ENCODE peak calls at places on chromosomes 12 and 14, in six cellular contexts. D is left ventricle myocardium inferior; S is colonic mucosa; O is mammary epithelial cell; X is activated CD8-positive, alpha-beta T cell treated with anti-CD3 and anti-CD28 coated beads for 36 hours; A is RWPE2. M is an unnamed sample.

GRCh38 chr14:54686219-54686870 is 119.4 kb downstream of the SAMD4A start:
- DNase-seq in D (peak), S (peak), O (no peak), X (no peak), A (no peak), M (no peak)

GRCh38 chr12:57216931-57217871 is 607 bp downstream of the NXPH4 start:
- DNase-seq in D (no peak), S (no peak), O (peak), X (no peak), A (no peak), M (no peak)

GRCh38 chr12:45350861-45351260 is 135.0 kb downstream of the ANO6 start:
- DNase-seq in D (no peak), S (no peak), O (peak), X (no peak), A (no peak), M (no peak)

GRCh38 chr12:147242-147641 is 66.7 kb downstream of the SLC6A12 start:
- DNase-seq in D (no peak), S (no peak), O (no peak), X (no peak), A (no peak), M (no peak)

GRCh38 chr12:23729354-23729753 is 220.1 kb downstream of the SOX5 start:
- DNase-seq in D (no peak), S (no peak), O (peak), X (no peak), A (no peak), M (no peak)

GRCh38 chr12:27965966-27966365 is 6.6 kb downstream of the PTHLH start:
- DNase-seq in D (no peak), S (no peak), O (no peak), X (no peak), A (no peak), M (no peak)

GRCh38 chr12:12661086-12661485 is 34.9 kb downstream of the GPR19 start:
- DNase-seq in D (no peak), S (no peak), O (peak), X (no peak), A (no peak), M (no peak)

GRCh38 chr14:24941719-24942118 is 108.2 kb downstream of the STXBP6 start:
- DNase-seq in D (no peak), S (peak), O (no peak), X (no peak), A (no peak), M (no peak)

GRCh38 chr14:33186656-33187055 is 248.0 kb downstream of the NPAS3 start:
- DNase-seq in D (no peak), S (no peak), O (no peak), X (no peak), A (no peak), M (no peak)

GRCh38 chr14:99271288-99271941 is 582 bp downstream of the BCL11B start:
- DNase-seq in D (no peak), S (no peak), O (no peak), X (no peak), A (no peak), M (no peak)

GRCh38 chr12:4700621-4701026 is 19.6 kb upstream of the GALNT8 start:
- DNase-seq in D (peak), S (no peak), O (no peak), X (no peak), A (no peak), M (no peak)

GRCh38 chr14:52951730-52952481 is 1.1 kb upstream of the FERMT2 start:
- DNase-seq in D (no peak), S (peak), O (peak), X (peak), A (peak), M (no peak)

GRCh38 chr14:28666961-28667360 is 99.6 kb upstream of the FOXG1 start:
- DNase-seq in D (no peak), S (no peak), O (no peak), X (no peak), A (no peak), M (no peak)

GRCh38 chr12:45369065-45369464 is 153.2 kb downstream of the ANO6 start:
- DNase-seq in D (no peak), S (no peak), O (no peak), X (no peak), A (no peak), M (no peak)

GRCh38 chr12:48934312-48934706 is 9.0 kb upstream of the FKBP11 start:
- DNase-seq in D (no peak), S (no peak), O (no peak), X (peak), A (no peak), M (no peak)

GRCh38 chr12:51388066-51388799 is 3.0 kb downstream of the GALNT6 start:
- DNase-seq in D (no peak), S (no peak), O (peak), X (no peak), A (no peak), M (no peak)

GRCh38 chr12:32549675-32550079 is 129.4 kb upstream of the DNM1L start:
- DNase-seq in D (no peak), S (no peak), O (no peak), X (no peak), A (no peak), M (no peak)

GRCh38 chr14:75548544-75548943 is 26.3 kb downstream of the BATF start:
- DNase-seq in D (no peak), S (peak), O (no peak), X (no peak), A (no peak), M (no peak)

GRCh38 chr12:11171953-11172675 is 1.1 kb downstream of the SMIM10L1 start:
- DNase-seq in D (no peak), S (no peak), O (peak), X (no peak), A (no peak), M (no peak)

GRCh38 chr12:46153267-46153872 is 115.5 kb downstream of the SLC38A1 start:
- DNase-seq in D (no peak), S (no peak), O (no peak), X (no peak), A (no peak), M (no peak)

GRCh38 chr14:98198385-98198784 is 1073.6 kb downstream of the BCL11B start:
- DNase-seq in D (no peak), S (no peak), O (peak), X (peak), A (no peak), M (no peak)

GRCh38 chr14:31893156-31893813 is 183.8 kb upstream of the ARHGAP5 start:
- DNase-seq in D (no peak), S (no peak), O (peak), X (no peak), A (no peak), M (no peak)

GRCh38 chr12:108597559-108598471 is at the start of gene TMEM119:
- DNase-seq in D (peak), S (peak), O (no peak), X (no peak), A (no peak), M (no peak)

GRCh38 chr12:105321125-105321524 is 9.4 kb upstream of the C12orf75 start:
- DNase-seq in D (no peak), S (no peak), O (no peak), X (peak), A (no peak), M (no peak)
- TF ChIP-seq CTCF in D (no peak), S (no peak), O (no peak), X (no peak), A (no peak), M (no peak)

GRCh38 chr12:6158263-6158662 is 33.8 kb upstream of the VWF start:
- DNase-seq in D (no peak), S (no peak), O (no peak), X (no peak), A (no peak), M (no peak)
- TF ChIP-seq CTCF in D (no peak), S (no peak), O (no peak), X (no peak), A (no peak), M (no peak)

GRCh38 chr14:71050227-71050823 is 143.1 kb downstream of the PCNX1 start:
- DNase-seq in D (no peak), S (no peak), O (no peak), X (no peak), A (no peak), M (no peak)
- TF ChIP-seq CTCF in D (peak), S (no peak), O (peak), X (peak), A (peak), M (peak)

GRCh38 chr14:65832431-65833253 is 420.1 kb downstream of the FUT8 start:
- DNase-seq in D (no peak), S (no peak), O (no peak), X (no peak), A (no peak), M (no peak)
- TF ChIP-seq CTCF in D (no peak), S (no peak), O (no peak), X (peak), A (peak), M (peak)

GRCh38 chr12:128798543-128799341 is 25.0 kb downstream of the SLC15A4 start:
- DNase-seq in D (no peak), S (no peak), O (no peak), X (no peak), A (no peak), M (peak)
- TF ChIP-seq CTCF in D (peak), S (no peak), O (peak), X (no peak), A (peak), M (peak)

DNA sequence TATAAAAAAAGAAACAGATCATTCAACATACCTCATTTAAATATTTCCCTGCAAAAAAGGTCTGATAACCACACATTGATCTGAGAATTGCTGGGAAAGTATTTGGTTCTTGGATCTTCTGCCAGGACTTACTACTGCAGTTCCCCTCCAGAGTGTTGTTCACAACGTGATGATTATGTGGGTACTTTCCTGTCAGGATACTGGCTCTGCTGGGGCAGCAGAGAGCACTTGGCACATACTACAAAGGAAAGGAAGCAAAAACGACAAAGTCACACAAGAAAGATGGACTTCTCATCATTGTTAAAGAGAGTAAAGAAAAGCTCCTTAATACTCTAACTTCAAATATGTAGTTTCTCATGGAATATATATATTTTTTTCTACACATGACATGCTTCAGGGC is 11.5 kb downstream of the GNS start:
- DNase-seq in D (no peak), S (no peak), O (no peak), X (no peak), A (no peak), M (no peak)
- TF ChIP-seq CTCF in D (no peak), S (no peak), O (no peak), X (no peak), A (no peak), M (no peak)

GRCh38 chr14:74207943-74208342 is 31.3 kb upstream of the VSX2 start:
- DNase-seq in D (no peak), S (no peak), O (peak), X (peak), A (no peak), M (no peak)
- TF ChIP-seq CTCF in D (no peak), S (no peak), O (peak), X (no peak), A (no peak), M (peak)

GRCh38 chr14:69479696-69480095 is 4.8 kb upstream of the PLEKHD1 start:
- DNase-seq in D (no peak), S (no peak), O (no peak), X (no peak), A (peak), M (no peak)
- TF ChIP-seq CTCF in D (no peak), S (no peak), O (no peak), X (no peak), A (no peak), M (no peak)

M was measured in chondrocyte.